ENCODE peak calls at places on chromosomes 5 and 9, in four cellular contexts. U, X, J and N are unnamed samples. For H3K4me1, the result is how much of the 10 kb centered on the place peaks cover.

GRCh38 chr5:62316110-62316509 is 10.1 kb downstream of the KIF2A start:
- DNase-seq in U (no peak), X (no peak), J (no peak), N (no peak)

GRCh38 chr5:120535900-120536299 is 71.8 kb downstream of the PRR16 start:
- DNase-seq in U (no peak), X (no peak), J (no peak), N (no peak)

GRCh38 chr5:111237470-111237869 is 13.3 kb downstream of the CAMK4 start:
- DNase-seq in U (no peak), X (no peak), J (no peak), N (no peak)

GRCh38 chr5:42970636-42971559 is 69.2 kb downstream of the ANXA2R start:
- DNase-seq in U (no peak), X (no peak), J (peak), N (no peak)

GRCh38 chr5:174827521-174827920 is 103.1 kb downstream of the MSX2 start:
- DNase-seq in U (no peak), X (no peak), J (no peak), N (no peak)

GRCh38 chr5:127832057-127832456 is 128.9 kb downstream of the CCDC192 start:
- DNase-seq in U (no peak), X (no peak), J (no peak), N (no peak)

GRCh38 chr5:161105563-161105962 is 253.6 kb upstream of the ATP10B start:
- DNase-seq in U (no peak), X (no peak), J (no peak), N (no peak)

GRCh38 chr5:110815916-110816605 is 77.3 kb downstream of the SLC25A46 start:
- DNase-seq in U (no peak), X (no peak), J (no peak), N (no peak)

GRCh38 chr5:122150128-122150685 is 20.9 kb downstream of the ZNF474 start:
- DNase-seq in U (no peak), X (no peak), J (no peak), N (no peak)

GRCh38 chr5:177403194-177403825 is 2.8 kb upstream of the PFN3 start:
- DNase-seq in U (no peak), X (no peak), J (no peak), N (no peak)

GRCh38 chr9:12719431-12719830 is 26.2 kb downstream of the TYRP1 start:
- DNase-seq in U (no peak), X (no peak), J (no peak), N (no peak)

GRCh38 chr9:93183663-93184438 is at the start of gene WNK2:
- DNase-seq in U (no peak), X (no peak), J (no peak), N (no peak)

GRCh38 chr5:115947260-115947659 is 15.0 kb upstream of the LVRN start:
- DNase-seq in U (no peak), X (no peak), J (no peak), N (no peak)

GRCh38 chr9:84667571-84668203 is 1.8 kb upstream of the NTRK2 start:
- DNase-seq in U (no peak), X (no peak), J (peak), N (no peak)

GRCh38 chr9:99269429-99269828 is 47.3 kb downstream of the SEC61B start:
- DNase-seq in U (no peak), X (no peak), J (no peak), N (no peak)

GRCh38 chr9:87793292-87793691 is 67.4 kb downstream of the CTSL start:
- DNase-seq in U (no peak), X (no peak), J (no peak), N (no peak)

GRCh38 chr5:142618125-142618524 is 67.8 kb downstream of the FGF1 start:
- DNase-seq in U (no peak), X (no peak), J (no peak), N (no peak)

GRCh38 chr5:77893225-77893860 is 117.2 kb upstream of the TBCA start:
- DNase-seq in U (no peak), X (no peak), J (no peak), N (peak)

GRCh38 chr9:95754533-95755420 is 120.7 kb upstream of the ERCC6L2 start:
- DNase-seq in U (no peak), X (no peak), J (no peak), N (no peak)

GRCh38 chr5:135398160-135398854 is 724 bp downstream of the MACROH2A1 start:
- DNase-seq in U (no peak), X (no peak), J (no peak), N (no peak)
- H3K4me1 ChIP-seq in U (under half), X (under half), J (half or more), N (under half)

GRCh38 chr9:130172858-130173461 is 756 bp downstream of the NCS1 start:
- DNase-seq in U (peak), X (no peak), J (no peak), N (no peak)
- H3K4me1 ChIP-seq in U (under half), X (under half), J (under half), N (under half)

GRCh38 chr5:14167211-14167845 is 24.2 kb downstream of the TRIO start:
- DNase-seq in U (no peak), X (no peak), J (no peak), N (no peak)

GRCh38 chr5:14164764-14165163 is 21.6 kb downstream of the TRIO start:
- DNase-seq in U (no peak), X (no peak), J (no peak), N (no peak)

GRCh38 chr5:14168139-14168792 is 25.1 kb downstream of the TRIO start:
- DNase-seq in U (no peak), X (no peak), J (no peak), N (no peak)

GRCh38 chr5:14165375-14166091 is 22.4 kb downstream of the TRIO start:
- DNase-seq in U (no peak), X (no peak), J (no peak), N (no peak)

GRCh38 chr5:14166437-14166836 is 23.3 kb downstream of the TRIO start:
- DNase-seq in U (no peak), X (no peak), J (no peak), N (no peak)
- H3K4me1 ChIP-seq in U (under half), X (under half), J (half or more), N (under half)

GRCh38 chr9:121259935-121260334 is 8.0 kb upstream of the GSN start:
- DNase-seq in U (no peak), X (no peak), J (no peak), N (no peak)

GRCh38 chr9:121262953-121263352 is 5.0 kb upstream of the GSN start:
- DNase-seq in U (no peak), X (no peak), J (no peak), N (no peak)

GRCh38 chr9:121260457-121261106 is 7.4 kb upstream of the GSN start:
- DNase-seq in U (no peak), X (no peak), J (no peak), N (no peak)

GRCh38 chr9:121261107-121261460 is 6.9 kb upstream of the GSN start:
- DNase-seq in U (no peak), X (no peak), J (no peak), N (no peak)

DNA sequence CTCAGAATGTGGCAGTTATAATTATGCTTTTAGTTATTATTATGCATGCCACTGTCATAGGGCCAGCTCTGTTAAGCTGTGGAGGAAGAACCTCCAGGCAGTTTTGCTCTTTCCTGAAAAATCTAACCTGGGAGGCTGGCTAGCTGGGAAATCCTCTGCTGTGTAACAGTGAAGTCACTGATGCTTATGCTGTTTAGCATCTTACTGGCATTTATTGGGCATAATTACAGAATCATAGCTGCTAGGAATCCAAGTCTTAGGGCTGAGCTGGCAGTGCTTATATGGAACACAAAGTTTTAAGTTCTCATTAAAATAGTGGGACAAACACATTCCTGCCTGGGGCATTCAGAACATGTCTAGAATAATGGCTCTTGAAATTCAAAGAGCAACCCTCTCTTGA is 5.5 kb upstream of the GSN start:
- DNase-seq in U (no peak), X (no peak), J (no peak), N (no peak)
- H3K4me1 ChIP-seq in U (under half), X (under half), J (under half), N (under half)

DNA sequence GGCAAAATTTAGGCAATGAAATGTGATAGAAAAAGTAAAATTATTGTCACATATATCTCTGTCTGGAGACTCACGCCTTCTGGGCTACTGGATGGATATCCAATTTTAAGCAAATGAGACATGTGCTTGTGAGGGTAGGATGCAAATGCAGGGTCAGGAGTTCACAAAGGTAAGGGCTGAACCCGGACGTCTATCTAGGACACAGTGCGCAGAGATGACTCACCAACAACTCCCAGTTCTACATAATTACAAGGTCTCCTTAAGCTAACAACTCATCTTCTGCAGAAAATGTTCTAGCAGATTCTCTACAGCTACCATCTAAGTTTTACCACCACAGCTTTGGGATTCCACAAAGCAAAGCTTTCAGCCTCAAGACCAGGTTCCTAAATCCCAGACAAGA is 160.5 kb downstream of the ENTREP1 start:
- DNase-seq in U (no peak), X (no peak), J (no peak), N (no peak)
- H3K4me1 ChIP-seq in U (under half), X (under half), J (under half), N (under half)